ENCODE peak calls at places on chromosomes 1 and 21, in six cellular contexts. A, Q, N, F, B and X are unnamed samples.

GRCh38 chr1:10561497-10561896 is 86.7 kb downstream of the PEX14 start:
- DNase-seq in A (no peak), Q (peak), N (peak), F (no peak), B (no peak), X (no peak)

GRCh38 chr1:53047737-53048344 is 14.2 kb upstream of the PODN start:
- DNase-seq in A (no peak), Q (no peak), N (peak), F (no peak), B (no peak), X (peak)

GRCh38 chr1:43452789-43453441 is 816 bp downstream of the HYI start:
- DNase-seq in A (peak), Q (peak), N (peak), F (no peak), B (no peak), X (no peak)

GRCh38 chr1:186102559-186103148 is 272.4 kb downstream of the TPR start:
- DNase-seq in A (no peak), Q (peak), N (peak), F (no peak), B (no peak), X (peak)

GRCh38 chr1:71677541-71677940 is 596.7 kb upstream of the ZRANB2 start:
- DNase-seq in A (no peak), Q (no peak), N (no peak), F (no peak), B (no peak), X (no peak)

GRCh38 chr1:201640624-201641023 is 101.7 kb downstream of the NAV1 start:
- DNase-seq in A (no peak), Q (no peak), N (no peak), F (no peak), B (no peak), X (peak)

GRCh38 chr1:1777510-1777909 is 760 bp downstream of the NADK start:
- DNase-seq in A (no peak), Q (no peak), N (peak), F (no peak), B (no peak), X (no peak)

GRCh38 chr1:164579346-164579745 is 20.4 kb downstream of the PBX1 start:
- DNase-seq in A (no peak), Q (no peak), N (no peak), F (no peak), B (no peak), X (no peak)

GRCh38 chr1:162676767-162677166 is 44.5 kb downstream of the DDR2 start:
- DNase-seq in A (no peak), Q (no peak), N (no peak), F (peak), B (no peak), X (no peak)

GRCh38 chr1:150164224-150164623 is 14.5 kb downstream of the PLEKHO1 start:
- DNase-seq in A (no peak), Q (no peak), N (no peak), F (no peak), B (no peak), X (no peak)

GRCh38 chr21:32886339-32886738 is 114.8 kb upstream of the PAXBP1 start:
- DNase-seq in A (peak), Q (no peak), N (no peak), F (no peak), B (no peak), X (no peak)

GRCh38 chr1:182595641-182596240 is 6.7 kb upstream of the RNASEL start:
- DNase-seq in A (peak), Q (peak), N (peak), F (no peak), B (no peak), X (peak)

GRCh38 chr1:117210831-117211261 is at the start of gene VTCN1:
- DNase-seq in A (peak), Q (no peak), N (no peak), F (peak), B (no peak), X (no peak)

GRCh38 chr1:215526147-215526845 is 40.8 kb upstream of the KCTD3 start:
- DNase-seq in A (peak), Q (peak), N (peak), F (no peak), B (no peak), X (no peak)

GRCh38 chr1:58779837-58780585 is 3.8 kb downstream of the JUN start:
- DNase-seq in A (peak), Q (peak), N (peak), F (no peak), B (no peak), X (no peak)

GRCh38 chr21:45322960-45323461 is 35.3 kb upstream of the POFUT2 start:
- DNase-seq in A (peak), Q (peak), N (no peak), F (no peak), B (no peak), X (no peak)

GRCh38 chr1:54850082-54850730 is 36.8 kb downstream of the DHCR24 start:
- DNase-seq in A (no peak), Q (no peak), N (no peak), F (no peak), B (no peak), X (no peak)

GRCh38 chr1:48061162-48062136 is 64.3 kb upstream of the TRABD2B start:
- DNase-seq in A (peak), Q (peak), N (peak), F (no peak), B (peak), X (peak)

GRCh38 chr1:227316941-227317540 is 1.3 kb downstream of the CDC42BPA start:
- DNase-seq in A (peak), Q (peak), N (peak), F (no peak), B (no peak), X (no peak)

GRCh38 chr1:197787056-197787455 is 11.8 kb upstream of the DENND1B start:
- DNase-seq in A (no peak), Q (no peak), N (no peak), F (no peak), B (no peak), X (no peak)

GRCh38 chr1:188489336-188490112 is 1660.8 kb downstream of the PLA2G4A start:
- DNase-seq in A (peak), Q (no peak), N (peak), F (no peak), B (no peak), X (no peak)

GRCh38 chr21:15001113-15001512 is 63.7 kb downstream of the NRIP1 start:
- DNase-seq in A (no peak), Q (no peak), N (no peak), F (no peak), B (no peak), X (no peak)

GRCh38 chr1:202618387-202619022 is 91.7 kb downstream of the SYT2 start:
- DNase-seq in A (no peak), Q (peak), N (peak), F (no peak), B (no peak), X (no peak)

GRCh38 chr1:198258491-198258890 is 101.7 kb downstream of the NEK7 start:
- DNase-seq in A (no peak), Q (no peak), N (peak), F (no peak), B (no peak), X (no peak)

GRCh38 chr21:16535100-16535418 is 805.3 kb downstream of the USP25 start:
- DNase-seq in A (peak), Q (no peak), N (peak), F (peak), B (no peak), X (peak)

GRCh38 chr1:83844546-83844945 is 154.4 kb downstream of the TTLL7 start:
- DNase-seq in A (no peak), Q (no peak), N (no peak), F (no peak), B (no peak), X (no peak)

GRCh38 chr1:83845437-83846071 is 153.4 kb downstream of the TTLL7 start:
- DNase-seq in A (no peak), Q (peak), N (no peak), F (no peak), B (no peak), X (no peak)

GRCh38 chr1:83850849-83851248 is 148.1 kb downstream of the TTLL7 start:
- DNase-seq in A (no peak), Q (no peak), N (no peak), F (no peak), B (no peak), X (no peak)

GRCh38 chr1:83846138-83846537 is 152.8 kb downstream of the TTLL7 start:
- DNase-seq in A (no peak), Q (no peak), N (no peak), F (no peak), B (no peak), X (no peak)

GRCh38 chr1:83849191-83850061 is 149.5 kb downstream of the TTLL7 start:
- DNase-seq in A (no peak), Q (no peak), N (no peak), F (no peak), B (no peak), X (no peak)
- TF ChIP-seq CTCF in A (no peak), Q (no peak), N (no peak), F (no peak), B (no peak), X (no peak)

GRCh38 chr1:90720137-90720636 is 3.1 kb upstream of the BARHL2 start:
- DNase-seq in A (no peak), Q (no peak), N (no peak), F (no peak), B (no peak), X (no peak)

GRCh38 chr1:90717665-90718410 is 736 bp upstream of the BARHL2 start:
- DNase-seq in A (no peak), Q (no peak), N (peak), F (peak), B (no peak), X (no peak)

GRCh38 chr1:90718411-90719320 is 1.6 kb upstream of the BARHL2 start:
- DNase-seq in A (no peak), Q (no peak), N (no peak), F (peak), B (no peak), X (no peak)

GRCh38 chr1:90721210-90722194 is 4.4 kb upstream of the BARHL2 start:
- DNase-seq in A (peak), Q (peak), N (peak), F (no peak), B (no peak), X (peak)

GRCh38 chr1:90719321-90720136 is 2.4 kb upstream of the BARHL2 start:
- DNase-seq in A (no peak), Q (no peak), N (no peak), F (peak), B (no peak), X (no peak)
- H3K4me3 ChIP-seq in A (no peak), Q (no peak), N (no peak), F (no peak), B (peak), X (no peak)

GRCh38 chr21:42164818-42165217 is 54.1 kb upstream of the ABCG1 start:
- DNase-seq in A (no peak), Q (no peak), N (no peak), F (no peak), B (no peak), X (no peak)
- TF ChIP-seq CTCF in A (no peak), Q (no peak), N (no peak), F (no peak), B (no peak), X (no peak)

GRCh38 chr1:101438359-101438758 is 201.5 kb downstream of the S1PR1 start:
- DNase-seq in A (no peak), Q (no peak), N (no peak), F (no peak), B (no peak), X (no peak)
- H3K4me3 ChIP-seq in A (no peak), Q (no peak), N (no peak), F (no peak), B (no peak), X (no peak)

GRCh38 chr1:157367870-157368269 is 184.4 kb downstream of the FCRL5 start:
- DNase-seq in A (no peak), Q (no peak), N (no peak), F (no peak), B (no peak), X (no peak)

GRCh38 chr1:157364612-157365011 is 187.7 kb downstream of the FCRL5 start:
- DNase-seq in A (no peak), Q (no peak), N (no peak), F (peak), B (no peak), X (no peak)

GRCh38 chr1:157367091-157367739 is 185.1 kb downstream of the FCRL5 start:
- DNase-seq in A (no peak), Q (no peak), N (no peak), F (peak), B (no peak), X (no peak)

GRCh38 chr1:157360021-157360390 is 192.3 kb downstream of the FCRL5 start:
- DNase-seq in A (no peak), Q (no peak), N (no peak), F (no peak), B (no peak), X (no peak)

DNA sequence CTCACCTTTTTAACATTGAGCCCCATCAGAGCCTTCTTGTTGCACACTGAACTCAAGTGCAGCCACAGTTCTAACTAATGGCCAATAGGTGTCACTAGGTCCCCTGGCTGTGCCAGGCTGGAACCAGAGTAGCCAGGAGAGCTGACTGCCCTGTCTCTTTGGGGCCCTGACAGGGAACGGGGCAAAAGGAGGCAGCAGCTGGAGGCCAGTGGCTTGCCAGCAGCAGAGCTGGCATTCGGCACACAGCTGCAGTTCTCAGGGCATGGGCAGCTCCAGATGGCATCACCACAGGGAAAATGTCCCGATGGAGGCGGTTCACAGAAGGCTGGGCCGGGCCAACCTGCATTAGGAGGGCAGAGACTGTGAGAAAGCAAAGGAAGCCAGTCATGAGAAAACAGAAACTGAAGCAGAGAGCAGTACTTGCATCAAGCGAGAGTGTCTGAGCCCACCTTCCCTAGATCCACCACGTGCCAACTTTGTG is 188.6 kb downstream of the FCRL5 start:
- DNase-seq in A (peak), Q (peak), N (peak), F (peak), B (peak), X (peak)
- TF ChIP-seq CTCF in A (peak), Q (peak), N (peak), F (peak), B (peak), X (peak)

GRCh38 chr1:100250807-100251206 is 1.2 kb upstream of the DBT start:
- DNase-seq in A (no peak), Q (no peak), N (no peak), F (no peak), B (no peak), X (no peak)

GRCh38 chr1:100249155-100249536 is 488 bp downstream of the DBT start:
- DNase-seq in A (no peak), Q (peak), N (no peak), F (no peak), B (no peak), X (no peak)

GRCh38 chr1:100250264-100250663 is 630 bp upstream of the DBT start:
- DNase-seq in A (no peak), Q (no peak), N (peak), F (no peak), B (no peak), X (no peak)

GRCh38 chr1:100246738-100247137 is 2.9 kb downstream of the DBT start:
- DNase-seq in A (no peak), Q (no peak), N (no peak), F (no peak), B (no peak), X (no peak)

DNA sequence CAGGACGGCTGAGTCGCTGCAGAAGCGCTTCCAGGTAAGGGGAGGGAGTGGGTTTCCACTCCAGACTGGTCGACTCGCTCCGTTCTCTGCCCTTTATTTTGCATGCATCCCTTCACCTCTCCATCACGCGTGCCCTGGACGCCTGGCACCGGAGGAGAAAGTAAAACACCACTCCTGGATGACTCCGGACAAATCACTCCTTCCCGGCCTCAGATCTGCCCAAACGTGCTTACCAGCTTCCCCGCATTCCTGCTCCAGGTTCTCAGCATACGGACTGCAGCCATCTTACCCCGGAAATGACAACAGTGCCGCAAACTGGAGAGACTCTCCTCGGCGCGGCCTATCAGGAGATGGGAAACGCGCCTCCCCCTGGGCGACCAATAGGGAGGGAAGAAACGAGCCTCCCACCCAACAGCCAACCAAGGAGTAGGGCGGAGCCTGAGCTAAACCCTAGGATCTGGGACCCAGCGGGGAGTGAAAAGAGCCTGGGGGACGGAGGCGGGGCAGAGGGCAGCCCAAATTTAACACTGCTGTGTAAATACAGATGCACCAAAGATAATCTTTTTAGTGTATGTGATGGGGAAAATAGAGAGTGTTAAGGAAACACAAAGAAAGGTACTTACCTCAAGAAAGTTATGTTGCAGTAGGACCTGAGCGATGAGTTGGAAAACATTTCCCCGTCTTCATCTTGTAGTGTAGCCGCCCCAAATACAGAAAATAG is at the start of gene DBT:
- DNase-seq in A (peak), Q (peak), N (peak), F (peak), B (peak), X (peak)
- H3K4me3 ChIP-seq in A (peak), Q (peak), N (peak), F (peak), B (peak), X (peak)

GRCh38 chr1:45010855-45011811 is at the start of gene HECTD3:
- DNase-seq in A (peak), Q (peak), N (peak), F (peak), B (no peak), X (peak)
- TF ChIP-seq CTCF in A (no peak), Q (no peak), N (no peak), F (peak), B (no peak), X (no peak)